ENCODE peak calls at places on chromosomes 16 and 17, in nine cellular contexts. One of them, this sample, is unnamed.

GRCh38 chr17:27376637-27377547 is 79.4 kb upstream of the KSR1 start:
- DNase-seq in AG10803: peak; percentile 55
- DNase-seq in A172: peak; percentile 78
- DNase-seq in AG04450: no peak
- DNase-seq in Right ventricle myocardium inferior: no peak
- DNase-seq in HCEC 1CT: peak; percentile 43
- DNase-seq in endothelial cell: no peak
- DNase-seq in NCI-H1930: no peak
- DNase-seq in bronchial epithelial cell: peak; percentile 76
- DNase-seq in this sample: peak; percentile 79

GRCh38 chr16:69860233-69861231 is 90.6 kb upstream of the CLEC18A start:
- DNase-seq in AG04450: no peak
- DNase-seq in A172: no peak
- DNase-seq in NCI-H1930: no peak
- DNase-seq in Right ventricle myocardium inferior: no peak
- DNase-seq in HCEC 1CT: no peak
- DNase-seq in endothelial cell: no peak
- DNase-seq in AG10803: no peak
- DNase-seq in bronchial epithelial cell: no peak
- DNase-seq in this sample: no peak

GRCh38 chr16:26598061-26598460 is 468.7 kb upstream of the C16orf82 start:
- DNase-seq in NCI-H1930: no peak
- DNase-seq in AG10803: no peak
- DNase-seq in A172: no peak
- DNase-seq in endothelial cell: no peak
- DNase-seq in HCEC 1CT: no peak
- DNase-seq in Right ventricle myocardium inferior: no peak
- DNase-seq in bronchial epithelial cell: peak; percentile 17
- DNase-seq in AG04450: no peak
- DNase-seq in this sample: no peak

GRCh38 chr17:4934173-4934979 is 2.3 kb downstream of the GP1BA start:
- DNase-seq in HCEC 1CT: peak; percentile 57
- DNase-seq in A172: peak; percentile 67
- DNase-seq in NCI-H1930: no peak
- DNase-seq in endothelial cell: peak; percentile 52
- DNase-seq in AG04450: no peak
- DNase-seq in Right ventricle myocardium inferior: no peak
- DNase-seq in bronchial epithelial cell: peak; percentile 41
- DNase-seq in AG10803: peak; percentile 41
- DNase-seq in this sample: peak; percentile 74

GRCh38 chr16:67406628-67407027 is 9.6 kb downstream of the ZDHHC1 start:
- DNase-seq in A172: peak; percentile 74
- DNase-seq in bronchial epithelial cell: peak; percentile 87
- DNase-seq in endothelial cell: no peak
- DNase-seq in Right ventricle myocardium inferior: no peak
- DNase-seq in AG10803: peak; percentile 88
- DNase-seq in NCI-H1930: no peak
- DNase-seq in HCEC 1CT: peak; percentile 84
- DNase-seq in AG04450: peak; percentile 57
- DNase-seq in this sample: peak; percentile 90

GRCh38 chr17:75808905-75809621 is 24.5 kb downstream of the UNK start:
- DNase-seq in HCEC 1CT: no peak
- DNase-seq in AG10803: peak; percentile 66
- DNase-seq in A172: peak; percentile 93
- DNase-seq in NCI-H1930: no peak
- DNase-seq in bronchial epithelial cell: no peak
- DNase-seq in endothelial cell: no peak
- DNase-seq in AG04450: no peak
- DNase-seq in Right ventricle myocardium inferior: no peak
- DNase-seq in this sample: peak; percentile 46

GRCh38 chr16:74999683-75000480 is 1.1 kb downstream of the ZNRF1 start:
- DNase-seq in bronchial epithelial cell: peak; percentile 29
- DNase-seq in AG04450: no peak
- DNase-seq in NCI-H1930: peak; percentile 31
- DNase-seq in A172: no peak
- DNase-seq in Right ventricle myocardium inferior: peak; percentile 76
- DNase-seq in HCEC 1CT: peak; percentile 33
- DNase-seq in AG10803: no peak
- DNase-seq in endothelial cell: peak; percentile 27
- DNase-seq in this sample: peak; percentile 57

GRCh38 chr16:49698931-49699715 is 156.8 kb downstream of the ZNF423 start:
- DNase-seq in HCEC 1CT: no peak
- DNase-seq in A172: no peak
- DNase-seq in NCI-H1930: peak; percentile 38
- DNase-seq in bronchial epithelial cell: no peak
- DNase-seq in AG10803: no peak
- DNase-seq in endothelial cell: no peak
- DNase-seq in AG04450: no peak
- DNase-seq in Right ventricle myocardium inferior: no peak
- DNase-seq in this sample: no peak

GRCh38 chr17:50277357-50277754 is 3.1 kb downstream of the TMEM92 start:
- DNase-seq in AG04450: no peak
- DNase-seq in bronchial epithelial cell: no peak
- DNase-seq in A172: no peak
- DNase-seq in Right ventricle myocardium inferior: no peak
- DNase-seq in endothelial cell: no peak
- DNase-seq in NCI-H1930: no peak
- DNase-seq in AG10803: no peak
- DNase-seq in HCEC 1CT: no peak
- DNase-seq in this sample: no peak

GRCh38 chr17:76384987-76385891 is 830 bp downstream of the SPHK1 start:
- DNase-seq in A172: peak; percentile 60
- DNase-seq in HCEC 1CT: peak; percentile 79
- DNase-seq in AG04450: no peak
- DNase-seq in NCI-H1930: no peak
- DNase-seq in endothelial cell: peak; percentile 36
- DNase-seq in Right ventricle myocardium inferior: peak; percentile 71
- DNase-seq in AG10803: peak; percentile 69
- DNase-seq in bronchial epithelial cell: peak; percentile 59
- DNase-seq in this sample: peak; percentile 98

GRCh38 chr17:33260638-33261037 is 32.5 kb downstream of the ASIC2 start:
- DNase-seq in NCI-H1930: no peak
- DNase-seq in AG10803: no peak
- DNase-seq in AG04450: no peak
- DNase-seq in Right ventricle myocardium inferior: no peak
- DNase-seq in A172: no peak
- DNase-seq in endothelial cell: no peak
- DNase-seq in HCEC 1CT: no peak
- DNase-seq in bronchial epithelial cell: no peak
- DNase-seq in this sample: no peak

GRCh38 chr16:1349951-1350350 is 1.7 kb downstream of the TSR3 start:
- DNase-seq in Right ventricle myocardium inferior: no peak
- DNase-seq in A172: no peak
- DNase-seq in bronchial epithelial cell: no peak
- DNase-seq in AG10803: no peak
- DNase-seq in HCEC 1CT: no peak
- DNase-seq in NCI-H1930: no peak
- DNase-seq in endothelial cell: no peak
- DNase-seq in AG04450: no peak
- DNase-seq in this sample: no peak

GRCh38 chr17:16911141-16911937 is 60.6 kb downstream of the TNFRSF13B start:
- DNase-seq in Right ventricle myocardium inferior: no peak
- DNase-seq in A172: no peak
- DNase-seq in bronchial epithelial cell: no peak
- DNase-seq in endothelial cell: peak; percentile 63
- DNase-seq in AG04450: no peak
- DNase-seq in AG10803: no peak
- DNase-seq in NCI-H1930: no peak
- DNase-seq in HCEC 1CT: no peak
- DNase-seq in this sample: no peak

GRCh38 chr17:2455956-2456355 is 55.1 kb upstream of the MNT start:
- DNase-seq in A172: no peak
- DNase-seq in bronchial epithelial cell: no peak
- DNase-seq in HCEC 1CT: no peak
- DNase-seq in NCI-H1930: no peak
- DNase-seq in AG10803: no peak
- DNase-seq in Right ventricle myocardium inferior: no peak
- DNase-seq in endothelial cell: no peak
- DNase-seq in AG04450: no peak
- DNase-seq in this sample: no peak

GRCh38 chr16:24075929-24076716 is 180.0 kb upstream of the CACNG3 start:
- DNase-seq in Right ventricle myocardium inferior: no peak
- DNase-seq in A172: peak; percentile 42
- DNase-seq in AG10803: no peak
- DNase-seq in bronchial epithelial cell: peak; percentile 0
- DNase-seq in endothelial cell: no peak
- DNase-seq in HCEC 1CT: no peak
- DNase-seq in AG04450: no peak
- DNase-seq in NCI-H1930: no peak
- DNase-seq in this sample: peak; percentile 17

GRCh38 chr16:22373662-22374310 is 633 bp downstream of the CDR2 start:
- DNase-seq in A172: no peak
- DNase-seq in Right ventricle myocardium inferior: peak; percentile 85
- DNase-seq in NCI-H1930: no peak
- DNase-seq in endothelial cell: peak; percentile 35
- DNase-seq in AG04450: no peak
- DNase-seq in AG10803: no peak
- DNase-seq in HCEC 1CT: peak; percentile 29
- DNase-seq in bronchial epithelial cell: no peak
- DNase-seq in this sample: peak; percentile 43

GRCh38 chr17:40819528-40820125 is 2.8 kb downstream of the KRT10 start:
- DNase-seq in NCI-H1930: no peak
- DNase-seq in Right ventricle myocardium inferior: no peak
- DNase-seq in endothelial cell: peak; percentile 18
- DNase-seq in bronchial epithelial cell: no peak
- DNase-seq in AG04450: no peak
- DNase-seq in HCEC 1CT: no peak
- DNase-seq in AG10803: peak; percentile 42
- DNase-seq in A172: peak; percentile 32
- DNase-seq in this sample: peak; percentile 37

GRCh38 chr17:76643553-76644148 is at the start of gene ST6GALNAC1:
- DNase-seq in endothelial cell: peak; percentile 16
- DNase-seq in Right ventricle myocardium inferior: no peak
- DNase-seq in AG04450: no peak
- DNase-seq in bronchial epithelial cell: peak; percentile 87
- DNase-seq in NCI-H1930: no peak
- DNase-seq in AG10803: no peak
- DNase-seq in HCEC 1CT: no peak
- DNase-seq in A172: no peak
- DNase-seq in this sample: no peak

GRCh38 chr17:56902350-56902749 is 11.5 kb downstream of the TRIM25 start:
- DNase-seq in Right ventricle myocardium inferior: no peak
- DNase-seq in AG04450: no peak
- DNase-seq in bronchial epithelial cell: peak; percentile 81
- DNase-seq in NCI-H1930: no peak
- DNase-seq in A172: peak; percentile 91
- DNase-seq in HCEC 1CT: peak; percentile 35
- DNase-seq in AG10803: peak; percentile 77
- DNase-seq in endothelial cell: no peak
- DNase-seq in this sample: peak; percentile 85

GRCh38 chr17:32564325-32564724 is 77.5 kb downstream of the CDK5R1 start:
- DNase-seq in HCEC 1CT: no peak
- DNase-seq in Right ventricle myocardium inferior: no peak
- DNase-seq in AG10803: no peak
- DNase-seq in endothelial cell: no peak
- DNase-seq in bronchial epithelial cell: peak; percentile 47
- DNase-seq in AG04450: no peak
- DNase-seq in NCI-H1930: no peak
- DNase-seq in A172: peak; percentile 13
- DNase-seq in this sample: no peak

This sample was measured in ELR.